ENCODE peak calls at places on chromosome 7, in seven cellular contexts. W is psoas muscle, K is tibial nerve, A is colonic mucosa, G is IMR-90, P is GM23338, S is mammary epithelial cell. D is an unnamed sample.

GRCh38 chr7:37052673-37053072 is 328.4 kb upstream of the AOAH start:
- DNase-seq in W (no peak), K (no peak), A (peak; percentile 20), G (peak; percentile 36), P (peak; percentile 86), S (peak; percentile 38), D (no peak)

GRCh38 chr7:43878867-43879266 is 9.6 kb upstream of the MRPS24 start:
- DNase-seq in W (no peak), K (no peak), A (no peak), G (peak; percentile 37), P (no peak), S (no peak), D (no peak)

GRCh38 chr7:50628469-50629084 is 63.4 kb upstream of the DDC start:
- DNase-seq in W (peak; percentile 59), K (no peak), A (no peak), G (no peak), P (peak; percentile 73), S (no peak), D (no peak)

GRCh38 chr7:132076301-132077049 is 499.8 kb downstream of the PLXNA4 start:
- DNase-seq in W (no peak), K (no peak), A (no peak), G (no peak), P (no peak), S (no peak), D (peak; percentile 12)

GRCh38 chr7:155553871-155554270 is 7.5 kb upstream of the CNPY1 start:
- DNase-seq in W (no peak), K (no peak), A (no peak), G (no peak), P (no peak), S (no peak), D (no peak)

GRCh38 chr7:79137942-79138341 is 315.5 kb downstream of the MAGI2 start:
- DNase-seq in W (no peak), K (no peak), A (no peak), G (peak; percentile 73), P (no peak), S (no peak), D (no peak)

GRCh38 chr7:132739271-132739955 is 163.1 kb upstream of the PLXNA4 start:
- DNase-seq in W (peak; percentile 63), K (no peak), A (no peak), G (peak; percentile 93), P (no peak), S (peak; percentile 71), D (no peak)

GRCh38 chr7:116271980-116272886 is 61.9 kb downstream of the TES start:
- DNase-seq in W (peak; percentile 58), K (no peak), A (peak; percentile 32), G (peak; percentile 98), P (no peak), S (peak; percentile 95), D (peak; percentile 20)

GRCh38 chr7:31443457-31443856 is 70.4 kb upstream of the ITPRID1 start:
- DNase-seq in W (no peak), K (no peak), A (no peak), G (peak; percentile 45), P (peak; percentile 90), S (peak; percentile 46), D (no peak)

GRCh38 chr7:98130959-98131358 is 24.3 kb downstream of the LMTK2 start:
- DNase-seq in W (no peak), K (no peak), A (no peak), G (no peak), P (no peak), S (no peak), D (no peak)
- H3K27ac ChIP-seq in W (peak overlapping the region; percentile 33), K (peak overlapping the region; percentile 72), A (peak overlapping the region; percentile 81), G (no peak overlapping the region), P (no peak overlapping the region), S (peak overlapping the region; percentile 42), D (no peak overlapping the region)

DNA sequence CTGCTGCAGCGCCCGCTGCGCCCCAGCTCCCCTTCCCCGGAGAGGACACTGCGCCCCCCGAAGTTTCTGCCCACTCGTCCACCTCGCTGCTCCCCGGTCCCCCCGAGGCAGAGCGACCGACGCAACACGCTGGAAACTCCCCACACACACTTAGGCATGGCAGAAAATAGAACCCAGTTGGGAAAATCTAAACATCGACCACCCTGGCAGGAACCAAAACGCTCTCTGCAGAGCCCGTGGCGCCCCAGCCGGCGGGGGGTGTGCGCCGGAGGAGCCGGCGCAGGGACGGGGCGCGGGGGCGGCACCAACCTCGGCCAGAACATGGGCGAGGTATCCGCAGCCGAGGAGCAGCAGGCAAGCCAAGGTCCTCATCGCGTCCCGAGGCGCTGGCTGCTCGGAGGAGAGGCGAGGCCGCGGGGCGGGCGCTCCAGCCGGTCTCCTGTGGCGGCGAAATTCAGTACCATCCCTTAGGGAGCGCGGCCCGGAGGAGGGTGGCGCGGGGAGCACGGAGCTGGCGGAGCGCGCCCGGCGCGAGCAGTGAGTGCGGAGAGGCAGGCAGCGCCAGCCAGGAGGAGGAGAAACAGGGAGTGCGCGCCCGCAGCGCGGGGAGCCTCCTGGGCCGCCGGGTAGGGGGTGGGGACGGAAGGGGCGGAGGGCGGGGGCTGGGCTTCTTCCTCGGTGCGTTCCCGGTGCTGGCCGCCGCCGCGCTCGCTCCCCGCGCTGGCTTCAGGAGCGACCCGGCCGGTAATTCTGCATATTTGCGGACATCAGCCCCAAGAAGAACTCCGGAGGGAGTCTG is 817 bp downstream of the PDGFA start:
- DNase-seq in W (peak; percentile 88), K (peak; percentile 49), A (peak; percentile 89), G (peak; percentile 71), P (peak; percentile 74), S (peak; percentile 82), D (peak; percentile 88)
- H3K4me1 ChIP-seq in W (peaks cover 38% of the 10 kb centered on the region), K (peaks cover 3% of the 10 kb centered on the region), A (peaks cover 24% of the 10 kb centered on the region), G (peaks cover 5% of the 10 kb centered on the region), P (peaks cover 26% of the 10 kb centered on the region), S (peaks cover 50% of the 10 kb centered on the region), D (peaks cover 21% of the 10 kb centered on the region)

DNA sequence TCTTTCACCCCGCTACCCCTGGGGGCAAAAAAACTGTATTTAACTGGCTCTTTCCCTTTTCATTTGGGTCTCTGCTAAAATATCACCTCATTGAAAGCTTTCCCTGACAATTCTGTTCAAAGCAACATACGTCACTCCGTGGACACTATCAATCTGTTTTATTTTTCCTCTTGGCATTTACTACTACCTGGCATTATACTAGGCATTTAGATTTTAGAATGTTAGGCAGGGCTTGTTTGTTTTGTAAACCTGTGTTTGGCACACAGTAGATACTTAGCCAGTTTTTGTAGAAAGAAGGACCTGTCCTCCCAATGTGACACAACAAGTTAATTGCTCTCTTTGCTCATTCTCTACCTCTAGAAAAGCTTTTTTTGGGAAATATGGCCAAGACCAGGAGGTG is 26.5 kb upstream of the PDK4 start:
- DNase-seq in W (no peak), K (no peak), A (no peak), G (no peak), P (no peak), S (no peak), D (no peak)
- H3K27ac ChIP-seq in W (no peak overlapping the region), K (no peak overlapping the region), A (no peak overlapping the region), G (no peak overlapping the region), P (no peak overlapping the region), S (no peak overlapping the region), D (no peak overlapping the region)

GRCh38 chr7:2803755-2804154 is 40.4 kb downstream of the GNA12 start:
- DNase-seq in W (no peak), K (no peak), A (no peak), G (no peak), P (no peak), S (no peak), D (no peak)
- H3K4me1 ChIP-seq in W (peaks cover 4% of the 10 kb centered on the region), K (no peaks in the 10 kb centered on the region), A (peaks cover 9% of the 10 kb centered on the region), G (peaks cover 32% of the 10 kb centered on the region), P (peaks cover 70% of the 10 kb centered on the region), S (peaks cover 13% of the 10 kb centered on the region), D (no peaks in the 10 kb centered on the region)

DNA sequence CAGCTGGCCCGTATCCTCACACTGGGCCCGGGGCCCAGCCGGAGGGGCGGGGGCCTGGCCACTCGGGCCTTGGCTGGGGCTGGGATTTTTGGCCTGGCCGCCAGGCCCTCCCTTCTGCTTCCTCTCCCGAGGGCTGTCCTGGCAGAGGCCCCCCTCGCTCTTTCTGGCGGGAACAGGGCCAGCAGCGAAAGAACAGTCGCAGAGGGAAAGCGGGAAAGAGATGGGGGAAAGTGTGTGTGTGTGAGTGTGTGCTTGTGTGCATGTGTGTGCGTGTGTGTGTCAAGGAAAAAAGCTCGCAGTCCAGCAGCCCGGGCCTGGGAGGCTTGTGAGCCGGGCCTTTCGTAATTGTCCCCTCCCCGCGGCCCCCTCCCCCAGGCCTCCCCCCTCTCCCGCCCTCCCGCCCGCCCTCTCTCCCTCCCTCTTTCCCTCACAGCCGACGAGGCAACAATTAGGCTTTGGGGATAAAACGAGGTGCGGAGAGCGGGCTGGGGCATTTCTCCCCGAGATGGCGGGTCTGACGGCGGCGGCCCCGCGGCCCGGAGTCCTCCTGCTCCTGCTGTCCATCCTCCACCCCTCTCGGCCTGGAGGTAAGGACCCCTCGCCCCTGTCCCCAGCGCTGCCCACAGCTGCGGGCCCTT is at the start of gene ELN:
- DNase-seq in W (peak; percentile 90), K (peak; percentile 72), A (peak; percentile 66), G (peak; percentile 43), P (peak; percentile 56), S (no peak), D (peak; percentile 78)
- H3K27ac ChIP-seq in W (peak within 1 kb of the TSS; percentile 16), K (peak within 1 kb of the TSS; percentile 91), A (peak within 1 kb of the TSS; percentile 37), G (peak within 1 kb of the TSS; percentile 77), P (no peak within 1 kb of the TSS), S (no peak within 1 kb of the TSS), D (peak within 1 kb of the TSS; percentile 98)

GRCh38 chr7:91137447-91137846 is 126.8 kb upstream of the FZD1 start:
- DNase-seq in W (no peak), K (no peak), A (no peak), G (no peak), P (no peak), S (no peak), D (no peak)

GRCh38 chr7:91135703-91136102 is 128.5 kb upstream of the FZD1 start:
- DNase-seq in W (no peak), K (no peak), A (no peak), G (no peak), P (peak; percentile 22), S (peak; percentile 60), D (no peak)

GRCh38 chr7:91140286-91140685 is 123.9 kb upstream of the FZD1 start:
- DNase-seq in W (no peak), K (no peak), A (no peak), G (no peak), P (no peak), S (no peak), D (no peak)

GRCh38 chr7:91135300-91135699 is 128.9 kb upstream of the FZD1 start:
- DNase-seq in W (no peak), K (no peak), A (no peak), G (no peak), P (peak; percentile 18), S (no peak), D (no peak)

DNA sequence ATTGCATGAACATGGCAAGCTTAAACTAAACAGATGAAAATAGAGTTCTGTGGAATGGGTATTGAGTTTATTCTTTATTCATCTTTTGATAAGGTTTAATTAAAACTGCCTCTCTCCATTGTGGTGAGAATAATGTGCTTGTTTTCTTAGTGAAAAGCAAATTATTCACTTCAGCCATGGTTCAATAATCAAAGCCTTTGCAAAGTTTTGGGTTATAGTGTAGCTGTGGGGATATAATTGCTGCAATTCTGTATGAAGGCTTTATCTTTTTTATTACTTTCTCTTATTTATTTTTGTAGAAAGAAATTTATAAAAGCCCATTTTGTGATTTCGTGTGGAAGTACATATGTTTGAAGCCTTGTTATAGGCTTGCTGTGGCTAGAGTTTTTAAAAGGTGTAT is 126.3 kb upstream of the FZD1 start:
- DNase-seq in W (no peak), K (no peak), A (no peak), G (no peak), P (no peak), S (no peak), D (no peak)
- H3K4me1 ChIP-seq in W (no peaks in the 10 kb centered on the region), K (no peaks in the 10 kb centered on the region), A (no peaks in the 10 kb centered on the region), G (peaks cover 2% of the 10 kb centered on the region), P (peaks cover 30% of the 10 kb centered on the region), S (peaks cover 9% of the 10 kb centered on the region), D (no peaks in the 10 kb centered on the region)

GRCh38 chr7:47771990-47772360 is 176.3 kb downstream of the PKD1L1 start:
- DNase-seq in W (no peak), K (no peak), A (no peak), G (no peak), P (no peak), S (no peak), D (no peak)
- H3K27ac ChIP-seq in W (no peak overlapping the region), K (no peak overlapping the region), A (no peak overlapping the region), G (no peak overlapping the region), P (no peak overlapping the region), S (no peak overlapping the region), D (peak overlapping the region; percentile 76)

D was measured in ascending aorta.